ENCODE peak calls at places on chromosomes 13 and 19, in seven cellular contexts. J is lower leg skin, W is BJ, E is Peyer's patch, G is heart left ventricle, Y is stomach, U is neural crest cell. X is an unnamed sample.

GRCh38 chr19:45443462-45444317 is 20.0 kb upstream of the ERCC1 start:
- DNase-seq in G (peak; percentile 98), J (peak; percentile 95), U (peak; percentile 77), E (peak; percentile 99), W (no peak), Y (peak; percentile 97), X (peak; percentile 100)

GRCh38 chr19:49128545-49129237 is 9.3 kb downstream of the PPFIA3 start:
- DNase-seq in U (no peak), W (no peak), J (no peak), G (no peak), E (no peak), Y (no peak), X (no peak)

GRCh38 chr19:4695224-4695731 is 25.1 kb upstream of the MYDGF start:
- DNase-seq in E (no peak), J (no peak), W (no peak), G (peak; percentile 45), Y (no peak), U (no peak), X (no peak)

GRCh38 chr13:41746259-41746658 is 214.7 kb downstream of the VWA8 start:
- DNase-seq in W (peak; percentile 11), U (no peak), G (no peak), Y (no peak), J (no peak), E (no peak), X (no peak)

GRCh38 chr19:51754106-51754505 is 2.4 kb upstream of the FPR1 start:
- DNase-seq in E (no peak), J (no peak), Y (no peak), G (no peak), U (no peak), W (no peak), X (no peak)

GRCh38 chr13:77113496-77113895 is 86.5 kb upstream of the FBXL3 start:
- DNase-seq in E (no peak), W (no peak), U (no peak), G (no peak), J (no peak), Y (no peak), X (no peak)

GRCh38 chr13:88411696-88412095 is 740.5 kb downstream of the SLITRK5 start:
- DNase-seq in G (no peak), Y (no peak), E (no peak), J (no peak), W (no peak), U (no peak), X (no peak)

GRCh38 chr13:64633948-64634347 is 2596.2 kb downstream of the PCDH9 start:
- DNase-seq in U (no peak), Y (no peak), E (no peak), W (no peak), J (no peak), G (no peak), X (no peak)

GRCh38 chr19:38736413-38737280 is 7.6 kb downstream of the CAPN12 start:
- DNase-seq in J (peak; percentile 45), W (no peak), G (peak; percentile 20), Y (peak; percentile 83), E (peak; percentile 77), U (no peak), X (peak; percentile 80)

GRCh38 chr13:79398915-79399314 is 7.1 kb downstream of the RBM26 start:
- DNase-seq in E (no peak), Y (no peak), G (no peak), W (no peak), J (no peak), U (no peak), X (no peak)

GRCh38 chr13:50474094-50474654 is 369.3 kb downstream of the DLEU7 start:
- DNase-seq in Y (no peak), E (no peak), G (no peak), U (no peak), W (no peak), J (no peak), X (no peak)

GRCh38 chr19:43790587-43790986 is 9.8 kb upstream of the KCNN4 start:
- DNase-seq in G (no peak), E (no peak), W (no peak), Y (no peak), J (no peak), U (no peak), X (no peak)

GRCh38 chr19:19488041-19488874 is 27.1 kb downstream of the TSSK6 start:
- DNase-seq in W (no peak), Y (peak; percentile 59), E (no peak), G (no peak), U (no peak), J (no peak), X (peak; percentile 7)

DNA sequence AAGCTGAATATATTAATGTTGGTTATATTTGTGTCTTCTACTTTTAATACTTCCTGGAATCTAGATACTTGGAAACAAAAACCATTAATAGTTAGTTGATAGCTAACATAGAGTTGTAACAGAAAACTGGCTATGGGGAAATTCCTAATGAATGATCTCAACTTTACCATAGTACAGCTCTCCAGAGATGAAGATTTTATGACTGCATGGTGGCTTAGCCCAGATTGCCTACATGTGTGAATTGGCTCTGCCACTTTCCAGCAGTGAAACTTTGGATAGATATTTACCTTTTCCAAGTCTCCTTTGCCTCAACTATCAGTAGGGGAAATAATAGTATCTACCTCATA is 161.0 kb downstream of the LACC1 start:
- DNase-seq in J (no peak), G (no peak), U (no peak), W (no peak), Y (no peak), E (no peak), X (no peak)
- TF ChIP-seq CTCF in J (no peak), G (no peak), U (no peak), W (no peak), Y (no peak), E (no peak), X (no peak)

GRCh38 chr19:16406356-16406755 is 65.4 kb downstream of the EPS15L1 start:
- DNase-seq in G (no peak), J (no peak), W (no peak), U (no peak), Y (no peak), E (no peak), X (no peak)

GRCh38 chr19:16405091-16405490 is 66.7 kb downstream of the EPS15L1 start:
- DNase-seq in Y (no peak), W (no peak), U (no peak), G (no peak), E (no peak), J (no peak), X (no peak)

GRCh38 chr19:16403151-16403977 is 68.4 kb downstream of the EPS15L1 start:
- DNase-seq in W (no peak), J (no peak), Y (no peak), U (no peak), E (no peak), G (no peak), X (no peak)

GRCh38 chr19:16404396-16404795 is 67.4 kb downstream of the EPS15L1 start:
- DNase-seq in G (no peak), Y (no peak), W (no peak), J (no peak), U (no peak), E (no peak), X (no peak)

GRCh38 chr19:16405797-16406196 is 66.0 kb downstream of the EPS15L1 start:
- DNase-seq in Y (no peak), U (no peak), J (no peak), E (no peak), W (no peak), G (no peak), X (no peak)
- TF ChIP-seq CTCF in Y (no peak), U (no peak), J (no peak), E (no peak), W (no peak), G (no peak), X (no peak)

GRCh38 chr13:45446181-45446580 is 18.6 kb upstream of the COG3 start:
- DNase-seq in W (peak; percentile 46), J (no peak), G (no peak), E (no peak), U (no peak), Y (no peak), X (no peak)
- TF ChIP-seq CTCF in W (no peak), J (no peak), G (no peak), E (no peak), U (no peak), Y (no peak), X (no peak)

DNA sequence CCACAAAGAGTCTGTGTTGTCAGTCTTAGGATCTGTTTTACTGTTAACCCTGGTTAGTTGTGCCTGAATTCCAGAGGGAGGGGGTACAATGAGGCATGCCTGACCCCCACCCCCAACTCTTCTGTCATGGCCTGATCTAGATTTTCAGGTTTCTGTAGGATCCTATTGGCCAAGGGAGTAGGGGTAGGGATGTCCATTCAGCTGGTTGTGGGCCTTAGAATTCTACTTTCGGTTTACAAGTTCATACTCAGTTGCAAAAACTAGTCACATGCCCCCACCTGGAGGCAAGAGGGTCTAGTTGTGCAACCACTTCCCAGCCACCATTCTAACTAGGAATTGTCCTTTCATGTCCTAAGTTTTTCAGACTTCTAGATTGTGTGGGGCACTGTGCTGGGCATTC is 94.3 kb upstream of the MBNL2 start:
- DNase-seq in J (no peak), G (no peak), E (no peak), W (no peak), Y (no peak), U (no peak), X (no peak)
- TF ChIP-seq CTCF in J (no peak), G (no peak), E (no peak), W (no peak), Y (no peak), U (no peak), X (no peak)

DNA sequence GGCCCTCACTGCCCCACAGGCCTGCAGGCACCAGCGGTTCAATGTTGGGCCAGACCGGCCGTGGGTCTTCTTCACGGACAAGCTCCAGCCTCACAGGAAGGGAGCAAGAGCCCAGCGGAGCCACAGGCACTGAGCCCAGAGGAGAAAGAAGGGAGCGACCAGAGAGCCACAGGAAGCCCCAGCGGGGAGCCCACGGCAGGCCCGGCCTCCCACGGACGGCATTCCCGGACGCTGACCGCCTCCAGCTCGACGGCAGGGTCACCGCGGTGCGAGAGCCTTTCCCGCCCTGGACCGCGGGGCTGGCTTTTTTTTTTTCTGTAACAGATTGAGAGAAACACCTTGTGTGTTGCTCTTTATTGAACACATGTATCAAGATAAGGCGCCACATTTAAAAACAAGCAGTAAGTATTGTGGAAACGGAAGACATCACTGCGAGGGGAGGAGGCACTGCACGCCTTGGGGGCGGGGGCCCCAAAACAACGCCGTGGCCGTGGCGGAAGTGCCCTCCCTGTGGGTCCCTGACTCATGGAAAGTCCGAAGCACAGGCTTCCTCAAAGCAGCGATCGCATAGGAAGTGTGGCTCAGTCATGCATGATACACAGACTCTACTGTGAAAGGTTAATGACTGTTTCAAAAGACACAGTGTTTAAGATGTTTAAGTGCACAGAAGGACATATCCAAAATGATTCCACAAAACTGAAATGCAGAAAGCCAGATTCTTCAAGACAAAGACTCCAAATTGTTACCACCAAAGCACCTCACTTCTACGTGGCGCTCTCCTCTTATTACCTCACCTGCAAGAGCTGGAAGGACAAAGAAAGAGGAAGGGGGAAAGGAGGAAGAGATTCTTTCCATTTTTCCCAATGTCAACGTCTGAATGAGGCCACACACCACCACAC is 3.5 kb downstream of the RASA3 start:
- DNase-seq in J (peak; percentile 69), U (no peak), Y (peak; percentile 67), G (peak; percentile 83), W (peak; percentile 29), E (no peak), X (no peak)
- TF ChIP-seq CTCF in J (no peak), U (no peak), Y (no peak), G (no peak), W (no peak), E (no peak), X (no peak)